ENCODE peak calls at places on chromosome 7, in four cellular contexts. A, O, L and G are unnamed samples.

GRCh38 chr7:95027181-95027872 is 119.9 kb downstream of the PPP1R9A start:
- DNase-seq in A (peak), O (no peak), L (no peak), G (peak)

GRCh38 chr7:96016056-96016455 is 243.7 kb downstream of the DYNC1I1 start:
- DNase-seq in A (no peak), O (no peak), L (no peak), G (no peak)

GRCh38 chr7:105652359-105652993 is 71.2 kb upstream of the EFCAB10 start:
- DNase-seq in A (peak), O (peak), L (peak), G (peak)

GRCh38 chr7:98073047-98073446 is 33.6 kb upstream of the LMTK2 start:
- DNase-seq in A (no peak), O (no peak), L (no peak), G (no peak)

GRCh38 chr7:34747176-34747781 is 89.3 kb downstream of the NPSR1 start:
- DNase-seq in A (no peak), O (no peak), L (no peak), G (no peak)

GRCh38 chr7:121960678-121961461 is 87.9 kb downstream of the PTPRZ1 start:
- DNase-seq in A (no peak), O (no peak), L (no peak), G (no peak)

GRCh38 chr7:132677941-132678340 is 101.7 kb upstream of the PLXNA4 start:
- DNase-seq in A (no peak), O (no peak), L (no peak), G (no peak)

GRCh38 chr7:97342512-97342911 is 225.0 kb downstream of the SDHAF3 start:
- DNase-seq in A (no peak), O (no peak), L (no peak), G (no peak)

GRCh38 chr7:121337398-121337797 is 8.6 kb downstream of the WNT16 start:
- DNase-seq in A (peak), O (no peak), L (no peak), G (no peak)

GRCh38 chr7:2526659-2527504 is 7.3 kb downstream of the LFNG start:
- DNase-seq in A (no peak), O (no peak), L (peak), G (no peak)

GRCh38 chr7:5426226-5426475 is 2.5 kb upstream of the TNRC18 start:
- DNase-seq in A (no peak), O (no peak), L (no peak), G (no peak)

GRCh38 chr7:5425507-5426225 is 2.0 kb upstream of the TNRC18 start:
- DNase-seq in A (no peak), O (peak), L (peak), G (no peak)

GRCh38 chr7:5423272-5423843 is at the start of gene TNRC18:
- DNase-seq in A (no peak), O (peak), L (peak), G (peak)

GRCh38 chr7:5423844-5424688 is 432 bp upstream of the TNRC18 start:
- DNase-seq in A (peak), O (peak), L (peak), G (peak)

DNA sequence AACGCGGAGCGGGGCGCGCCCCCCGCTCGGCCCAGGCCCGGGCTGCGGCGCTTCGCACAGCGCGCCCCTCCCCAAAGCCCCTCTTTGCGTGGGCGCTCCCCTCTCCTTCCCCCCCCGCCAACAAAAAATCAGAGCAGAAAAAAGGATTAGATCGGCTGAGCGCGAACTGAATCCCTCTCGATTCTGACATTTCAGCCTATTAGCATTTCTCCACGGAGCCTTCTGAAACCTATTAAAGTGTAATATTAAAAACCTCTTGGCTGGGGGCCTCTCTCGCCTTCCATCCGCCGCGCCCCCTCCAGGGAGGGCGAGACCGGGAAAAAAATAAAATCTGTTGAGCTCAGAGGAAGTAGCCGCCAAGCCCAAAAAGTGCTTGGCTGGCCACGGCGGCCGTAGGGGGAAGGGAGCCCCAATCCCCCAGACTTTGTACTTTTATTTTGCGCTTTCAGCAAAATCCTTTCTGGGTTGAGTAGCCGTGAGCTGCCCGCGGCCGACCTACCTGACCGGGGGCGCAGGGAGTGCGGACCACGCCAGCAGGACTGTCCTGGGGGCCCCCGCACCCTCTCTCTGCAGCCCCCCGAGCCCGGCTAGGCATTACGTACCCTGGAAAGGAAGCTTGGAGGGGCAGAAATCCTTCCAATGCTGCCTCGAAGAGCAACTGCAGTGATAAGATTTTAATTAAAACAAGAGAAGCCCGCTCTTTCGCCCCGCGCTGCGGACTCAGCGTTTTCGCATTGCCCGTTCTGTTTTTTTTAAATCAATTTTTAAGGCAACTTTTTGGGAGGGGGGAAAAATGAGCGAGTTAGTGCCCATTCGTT is 1.3 kb upstream of the TNRC18 start:
- DNase-seq in A (no peak), O (peak), L (peak), G (no peak)
- TF ChIP-seq CTCF in A (no peak), O (no peak), L (no peak), G (no peak)

GRCh38 chr7:42950417-42950816 is 18.2 kb downstream of the MRPL32 start:
- DNase-seq in A (no peak), O (no peak), L (no peak), G (no peak)
- TF ChIP-seq CTCF in A (no peak), O (no peak), L (no peak), G (no peak)

GRCh38 chr7:116341222-116341907 is 131.0 kb downstream of the TES start:
- DNase-seq in A (peak), O (no peak), L (no peak), G (no peak)
- TF ChIP-seq CTCF in A (no peak), O (peak), L (no peak), G (no peak)

DNA sequence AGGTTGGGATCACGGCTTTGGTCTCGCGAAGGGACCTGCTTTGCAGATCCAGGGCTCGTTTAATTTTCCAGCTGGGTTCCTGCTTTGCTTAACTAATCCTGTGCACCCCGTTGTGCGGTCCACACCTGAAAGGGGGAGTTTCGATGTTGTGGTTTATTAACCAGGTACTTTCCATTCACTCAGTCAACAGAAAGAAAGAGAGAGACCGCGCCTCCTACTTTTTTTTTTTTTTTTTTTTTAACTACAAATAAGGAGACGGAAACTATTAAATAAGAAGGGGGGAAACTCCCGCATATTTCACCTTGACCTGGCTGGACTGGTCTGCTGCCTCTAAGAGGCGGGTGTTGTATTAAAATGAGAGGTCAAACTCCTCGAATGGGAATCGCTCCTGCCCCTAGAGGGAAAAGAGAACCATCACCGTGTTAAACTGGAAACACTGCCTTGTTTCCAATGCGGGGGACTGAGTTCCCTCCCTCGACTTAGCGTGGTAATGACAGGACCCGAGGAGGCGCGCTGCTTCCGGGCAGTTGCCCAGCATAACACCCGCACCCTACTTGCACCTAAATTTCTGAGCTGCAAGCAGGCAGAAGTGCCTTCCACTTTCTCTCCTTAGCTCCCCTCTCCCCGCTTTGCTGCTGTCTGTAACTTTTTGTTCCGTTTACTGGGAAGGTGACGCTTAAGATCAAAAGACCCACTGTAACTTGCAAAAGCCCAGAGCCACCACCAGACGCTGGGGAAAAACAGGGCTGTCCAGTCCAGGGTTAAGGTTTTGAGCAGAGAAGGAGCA is 1.1 kb upstream of the ITGB8 start:
- DNase-seq in A (peak), O (peak), L (peak), G (no peak)
- TF ChIP-seq CTCF in A (no peak), O (peak), L (peak), G (no peak)

GRCh38 chr7:108000875-108001758 is 1.8 kb downstream of the LAMB1 start:
- DNase-seq in A (no peak), O (peak), L (peak), G (no peak)
- TF ChIP-seq CTCF in A (no peak), O (peak), L (peak), G (no peak)

GRCh38 chr7:23098460-23098859 is 7.1 kb upstream of the KLHL7 start:
- DNase-seq in A (no peak), O (no peak), L (no peak), G (no peak)

GRCh38 chr7:23105086-23105643 is 420 bp upstream of the KLHL7 start:
- DNase-seq in A (no peak), O (no peak), L (no peak), G (no peak)

GRCh38 chr7:23098029-23098428 is 7.6 kb upstream of the KLHL7 start:
- DNase-seq in A (no peak), O (no peak), L (no peak), G (no peak)

GRCh38 chr7:23105644-23106490 is at the start of gene KLHL7:
- DNase-seq in A (peak), O (peak), L (peak), G (peak)

GRCh38 chr7:23100697-23101096 is 4.9 kb upstream of the KLHL7 start:
- DNase-seq in A (no peak), O (no peak), L (no peak), G (no peak)
- TF ChIP-seq CTCF in A (no peak), O (peak), L (no peak), G (no peak)